ENCODE peak calls at places on chromosomes 13 and 19, in eight cellular contexts. I is nephron progenitor cell; R is AG10803; D is endodermal cell; V is activated B cell treated with CpG ODN at 0.5 μM for 24 hours; K is Caco-2; P is activated CD8-positive, alpha-beta T cell treated with anti-CD3 and anti-CD28 coated beads for 36 hours; Q is GM23338. O is an unnamed sample.

GRCh38 chr19:48826606-48827020 is 9.7 kb downstream of the HSD17B14 start:
- DNase-seq in I (no peak), R (no peak), D (peak), V (no peak), K (peak), P (no peak), Q (peak), O (no peak)

GRCh38 chr19:28239270-28239669 is 973.7 kb downstream of the UQCRFS1 start:
- DNase-seq in I (peak), R (no peak), D (peak), V (no peak), K (no peak), P (peak), Q (peak), O (no peak)

GRCh38 chr13:31191748-31192147 is 8.0 kb upstream of the B3GLCT start:
- DNase-seq in I (no peak), R (no peak), D (no peak), V (no peak), K (peak), P (no peak), Q (no peak), O (no peak)

GRCh38 chr19:10812902-10813404 is 23.1 kb downstream of the TMED1 start:
- DNase-seq in I (no peak), R (peak), D (peak), V (no peak), K (no peak), P (peak), Q (no peak), O (no peak)

GRCh38 chr13:63512095-63512494 is 2096.4 kb upstream of the PCDH20 start:
- DNase-seq in I (no peak), R (no peak), D (no peak), V (no peak), K (no peak), P (no peak), Q (no peak), O (no peak)

GRCh38 chr19:52231154-52231565 is 38.2 kb upstream of the ZNF766 start:
- DNase-seq in I (no peak), R (no peak), D (no peak), V (no peak), K (no peak), P (no peak), Q (no peak), O (no peak)

GRCh38 chr13:36332986-36333385 is 13.2 kb downstream of the SPART start:
- DNase-seq in I (no peak), R (peak), D (no peak), V (no peak), K (no peak), P (no peak), Q (no peak), O (no peak)

GRCh38 chr19:33374406-33374703 is 846 bp downstream of the CEBPG start:
- DNase-seq in I (no peak), R (peak), D (no peak), V (no peak), K (no peak), P (peak), Q (no peak), O (no peak)

GRCh38 chr13:75458696-75459422 is 23.1 kb downstream of the TBC1D4 start:
- DNase-seq in I (no peak), R (no peak), D (peak), V (no peak), K (no peak), P (no peak), Q (peak), O (no peak)

GRCh38 chr13:112711528-112712265 is 21.9 kb downstream of the ATP11A start:
- DNase-seq in I (peak), R (peak), D (peak), V (no peak), K (peak), P (peak), Q (peak), O (no peak)

GRCh38 chr19:39296055-39296645 is at the start of gene IFNL1:
- DNase-seq in I (no peak), R (no peak), D (no peak), V (no peak), K (peak), P (no peak), Q (peak), O (no peak)

GRCh38 chr13:48006396-48006795 is 5.3 kb upstream of the SUCLA2 start:
- DNase-seq in I (no peak), R (peak), D (no peak), V (no peak), K (no peak), P (no peak), Q (no peak), O (no peak)

GRCh38 chr19:10408511-10409291 is 5.4 kb upstream of the CDC37 start:
- DNase-seq in I (no peak), R (no peak), D (no peak), V (peak), K (no peak), P (peak), Q (no peak), O (no peak)

GRCh38 chr19:46722004-46722380 is 5.1 kb upstream of the PRKD2 start:
- DNase-seq in I (no peak), R (no peak), D (no peak), V (no peak), K (peak), P (no peak), Q (no peak), O (no peak)

GRCh38 chr13:77492982-77493381 is 42.5 kb upstream of the SCEL start:
- DNase-seq in I (no peak), R (no peak), D (no peak), V (no peak), K (no peak), P (peak), Q (no peak), O (peak)

GRCh38 chr19:8512115-8512967 is 1.6 kb downstream of the ZNF414 start:
- DNase-seq in I (no peak), R (no peak), D (peak), V (no peak), K (peak), P (peak), Q (peak), O (no peak)

GRCh38 chr19:48518207-48518606 is 6.6 kb upstream of the LMTK3 start:
- DNase-seq in I (no peak), R (no peak), D (no peak), V (no peak), K (no peak), P (no peak), Q (no peak), O (no peak)

GRCh38 chr19:1408300-1409203 is 1.2 kb downstream of the DAZAP1 start:
- DNase-seq in I (peak), R (peak), D (peak), V (peak), K (no peak), P (peak), Q (peak), O (no peak)

GRCh38 chr19:41795031-41795461 is 1.3 kb upstream of the CEACAM3 start:
- DNase-seq in I (peak), R (peak), D (peak), V (no peak), K (peak), P (peak), Q (peak), O (no peak)

GRCh38 chr19:12092065-12092867 is 27.7 kb downstream of the ZNF844 start:
- DNase-seq in I (peak), R (peak), D (peak), V (peak), K (no peak), P (peak), Q (peak), O (peak)

GRCh38 chr13:113653264-113654174 is 4.5 kb downstream of the ATP4B start:
- DNase-seq in I (no peak), R (no peak), D (peak), V (peak), K (peak), P (peak), Q (no peak), O (no peak)

GRCh38 chr13:48012668-48013067 is 11.6 kb upstream of the SUCLA2 start:
- DNase-seq in I (no peak), R (no peak), D (no peak), V (no peak), K (no peak), P (no peak), Q (no peak), O (no peak)

GRCh38 chr13:73984949-73985691 is 149.1 kb downstream of the KLF12 start:
- DNase-seq in I (no peak), R (no peak), D (peak), V (no peak), K (no peak), P (peak), Q (peak), O (no peak)

GRCh38 chr13:33272531-33273124 is 12.9 kb downstream of the STARD13 start:
- DNase-seq in I (no peak), R (no peak), D (no peak), V (no peak), K (peak), P (no peak), Q (no peak), O (no peak)

GRCh38 chr13:79503069-79503468 is 22.1 kb downstream of the NDFIP2 start:
- DNase-seq in I (no peak), R (no peak), D (no peak), V (no peak), K (no peak), P (no peak), Q (peak), O (no peak)

DNA sequence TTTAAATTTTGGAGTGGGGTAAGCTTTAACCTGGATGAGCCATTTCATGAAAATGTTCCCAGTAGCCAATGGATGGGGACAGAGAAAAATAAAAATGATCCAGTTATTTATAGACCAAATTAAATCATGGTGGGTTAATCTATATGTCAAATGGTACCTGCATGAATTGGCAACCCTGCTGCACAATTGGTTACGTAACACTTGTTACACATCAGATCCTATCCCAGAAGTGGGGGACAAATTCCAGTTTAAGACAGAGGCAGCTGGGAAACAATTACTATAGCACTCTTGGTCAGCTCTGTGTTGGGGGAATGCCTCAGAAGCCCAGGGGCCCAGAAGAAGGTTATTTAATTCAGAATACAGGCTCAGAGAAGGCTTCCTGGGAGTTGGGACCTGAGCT is 81.1 kb upstream of the FLT1 start:
- DNase-seq in I (no peak), R (no peak), D (no peak), V (no peak), K (no peak), P (no peak), Q (no peak), O (no peak)
- TF ChIP-seq CTCF in I (no peak), R (no peak), D (no peak), V (no peak), K (no peak), P (no peak), Q (no peak), O (no peak)

DNA sequence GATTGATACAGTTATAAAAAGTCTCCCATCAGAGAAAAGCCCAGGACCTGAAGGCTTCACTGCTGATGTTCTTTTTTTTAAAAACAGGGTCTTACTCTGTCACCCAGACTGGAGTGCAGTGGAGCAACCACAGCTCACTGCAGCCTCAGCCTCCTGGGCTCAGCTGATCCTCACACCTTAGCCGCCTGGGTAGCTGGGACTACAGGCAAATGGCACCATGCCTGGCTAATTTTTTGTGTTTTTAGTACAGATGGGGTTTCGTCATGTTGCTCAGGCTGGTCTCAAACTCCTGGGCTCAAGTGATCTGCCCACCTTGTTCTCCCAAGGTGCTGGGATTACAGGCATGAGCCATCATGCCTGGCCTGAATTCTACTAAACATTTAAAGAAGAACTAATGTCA is 33.1 kb downstream of the TEX29 start:
- DNase-seq in I (no peak), R (no peak), D (no peak), V (no peak), K (no peak), P (no peak), Q (no peak), O (no peak)
- TF ChIP-seq CTCF in I (no peak), R (no peak), D (no peak), V (no peak), K (no peak), P (no peak), Q (no peak), O (no peak)

GRCh38 chr13:108121406-108121805 is 93.9 kb downstream of the LIG4 start:
- DNase-seq in I (no peak), R (no peak), D (no peak), V (no peak), K (no peak), P (no peak), Q (peak), O (no peak)
- TF ChIP-seq CTCF in I (no peak), R (no peak), D (peak), V (no peak), K (no peak), P (no peak), Q (peak), O (no peak)

GRCh38 chr13:44920013-44920412 is 69.3 kb downstream of the NUFIP1 start:
- DNase-seq in I (no peak), R (no peak), D (no peak), V (no peak), K (no peak), P (no peak), Q (no peak), O (no peak)
- TF ChIP-seq CTCF in I (no peak), R (no peak), D (no peak), V (no peak), K (no peak), P (no peak), Q (peak), O (no peak)

DNA sequence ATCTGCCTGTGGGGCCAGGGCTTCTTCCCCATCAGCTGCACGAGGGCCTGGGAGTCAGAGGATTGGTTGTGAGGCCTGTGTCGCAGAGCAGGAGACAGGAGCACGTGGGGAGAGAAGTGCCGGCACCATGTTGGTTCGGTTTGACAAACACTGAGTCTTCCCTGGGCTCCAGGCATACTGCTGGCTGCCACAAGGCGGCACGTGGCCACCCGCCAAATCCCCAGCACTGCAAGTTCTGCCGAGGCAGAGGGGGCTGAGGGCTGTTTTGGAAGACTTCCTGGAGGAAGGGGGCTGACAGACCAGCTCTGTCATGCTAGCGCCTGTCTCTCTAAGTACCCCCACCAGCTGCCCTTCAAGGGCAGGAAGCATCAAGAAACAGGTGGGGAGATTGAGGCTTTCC is 9.5 kb downstream of the SHANK1 start:
- DNase-seq in I (no peak), R (no peak), D (no peak), V (no peak), K (no peak), P (no peak), Q (no peak), O (no peak)
- TF ChIP-seq CTCF in I (no peak), R (peak), D (peak), V (no peak), K (no peak), P (no peak), Q (peak), O (no peak)

GRCh38 chr19:58400638-58400915 is 5.1 kb downstream of the RNF225 start:
- DNase-seq in I (no peak), R (no peak), D (no peak), V (no peak), K (no peak), P (no peak), Q (no peak), O (no peak)

GRCh38 chr19:58398545-58398944 is 3.1 kb downstream of the RNF225 start:
- DNase-seq in I (no peak), R (no peak), D (no peak), V (no peak), K (no peak), P (no peak), Q (no peak), O (no peak)

GRCh38 chr19:58399903-58400637 is 4.6 kb downstream of the RNF225 start:
- DNase-seq in I (no peak), R (peak), D (no peak), V (no peak), K (no peak), P (no peak), Q (no peak), O (no peak)

GRCh38 chr19:58401825-58402433 is 6.5 kb downstream of the RNF225 start:
- DNase-seq in I (no peak), R (no peak), D (no peak), V (no peak), K (no peak), P (no peak), Q (no peak), O (no peak)

GRCh38 chr19:58400916-58401824 is 5.7 kb downstream of the RNF225 start:
- DNase-seq in I (peak), R (peak), D (peak), V (peak), K (peak), P (peak), Q (peak), O (peak)
- TF ChIP-seq CTCF in I (no peak), R (no peak), D (no peak), V (no peak), K (no peak), P (no peak), Q (no peak), O (no peak)

O was measured in D721Med.